ENCODE peak calls at places on chromosomes 16 and 17, in four cellular contexts. One of them, this sample, is unnamed.

GRCh38 chr17:81466564-81467472 is 45.8 kb downstream of the ACTG1 start:
- DNase-seq in EL: no peak
- DNase-seq in heart right ventricle: no peak
- DNase-seq in activated T-cell treated with anti-CD3 and anti-CD28 coated beads, Interleukin-2, amount 50 U/mL, for 24 hours: no peak
- DNase-seq in this sample: no peak

GRCh38 chr17:75367312-75367711 is 38.2 kb downstream of the GRB2 start:
- DNase-seq in EL: peak
- DNase-seq in heart right ventricle: no peak
- DNase-seq in activated T-cell treated with anti-CD3 and anti-CD28 coated beads, Interleukin-2, amount 50 U/mL, for 24 hours: no peak
- DNase-seq in this sample: peak

GRCh38 chr17:50682441-50682840 is 25.3 kb downstream of the ANKRD40 start:
- DNase-seq in EL: no peak
- DNase-seq in heart right ventricle: no peak
- DNase-seq in activated T-cell treated with anti-CD3 and anti-CD28 coated beads, Interleukin-2, amount 50 U/mL, for 24 hours: no peak
- DNase-seq in this sample: no peak

GRCh38 chr17:7019406-7019805 is 3.4 kb upstream of the BCL6B start:
- DNase-seq in EL: no peak
- DNase-seq in heart right ventricle: no peak
- DNase-seq in activated T-cell treated with anti-CD3 and anti-CD28 coated beads, Interleukin-2, amount 50 U/mL, for 24 hours: no peak
- DNase-seq in this sample: no peak

GRCh38 chr16:51161440-51162195 is 10.5 kb upstream of the SALL1 start:
- DNase-seq in EL: peak
- DNase-seq in heart right ventricle: no peak
- DNase-seq in activated T-cell treated with anti-CD3 and anti-CD28 coated beads, Interleukin-2, amount 50 U/mL, for 24 hours: no peak
- DNase-seq in this sample: peak

GRCh38 chr16:23082161-23082788 is 67.0 kb downstream of the USP31 start:
- DNase-seq in EL: no peak
- DNase-seq in heart right ventricle: peak
- DNase-seq in activated T-cell treated with anti-CD3 and anti-CD28 coated beads, Interleukin-2, amount 50 U/mL, for 24 hours: no peak
- DNase-seq in this sample: peak

GRCh38 chr16:69123894-69124293 is 8.5 kb downstream of the CHTF8 start:
- DNase-seq in EL: peak
- DNase-seq in heart right ventricle: peak
- DNase-seq in activated T-cell treated with anti-CD3 and anti-CD28 coated beads, Interleukin-2, amount 50 U/mL, for 24 hours: peak
- DNase-seq in this sample: peak

GRCh38 chr16:9934723-9935508 is 247.3 kb downstream of the GRIN2A start:
- DNase-seq in EL: no peak
- DNase-seq in heart right ventricle: peak
- DNase-seq in activated T-cell treated with anti-CD3 and anti-CD28 coated beads, Interleukin-2, amount 50 U/mL, for 24 hours: no peak
- DNase-seq in this sample: no peak

GRCh38 chr16:2250652-2251280 is 621 bp downstream of the ECI1 start:
- DNase-seq in EL: peak
- DNase-seq in heart right ventricle: no peak
- DNase-seq in activated T-cell treated with anti-CD3 and anti-CD28 coated beads, Interleukin-2, amount 50 U/mL, for 24 hours: peak
- DNase-seq in this sample: peak

GRCh38 chr17:53039981-53040380 is 782.7 kb upstream of the KIF2B start:
- DNase-seq in EL: no peak
- DNase-seq in heart right ventricle: no peak
- DNase-seq in activated T-cell treated with anti-CD3 and anti-CD28 coated beads, Interleukin-2, amount 50 U/mL, for 24 hours: no peak
- DNase-seq in this sample: no peak

GRCh38 chr17:13374203-13375143 is 227.3 kb downstream of the HS3ST3A1 start:
- DNase-seq in EL: no peak
- DNase-seq in heart right ventricle: no peak
- DNase-seq in activated T-cell treated with anti-CD3 and anti-CD28 coated beads, Interleukin-2, amount 50 U/mL, for 24 hours: no peak
- DNase-seq in this sample: no peak

GRCh38 chr17:77790143-77790829 is 168.2 kb upstream of the TNRC6C start:
- DNase-seq in EL: no peak
- DNase-seq in heart right ventricle: no peak
- DNase-seq in activated T-cell treated with anti-CD3 and anti-CD28 coated beads, Interleukin-2, amount 50 U/mL, for 24 hours: no peak
- DNase-seq in this sample: no peak

GRCh38 chr17:47995241-47995935 is 24.5 kb downstream of the CDK5RAP3 start:
- DNase-seq in EL: no peak
- DNase-seq in heart right ventricle: no peak
- DNase-seq in activated T-cell treated with anti-CD3 and anti-CD28 coated beads, Interleukin-2, amount 50 U/mL, for 24 hours: no peak
- DNase-seq in this sample: no peak

This sample was measured in GM23248.